ENCODE peak calls at places on chromosomes 13 and 19, in six cellular contexts. W, G, C, N, A and O are unnamed samples.

GRCh38 chr19:33441828-33442227 is 68.3 kb downstream of the CEBPG start:
- DNase-seq in W (no peak), G (no peak), C (no peak), N (no peak), A (no peak), O (no peak)

GRCh38 chr13:76886292-76887061 is at the start of gene KCTD12:
- DNase-seq in W (peak), G (peak), C (peak), N (peak), A (peak), O (peak)

GRCh38 chr19:12946092-12946845 is 607 bp downstream of the RAD23A start:
- DNase-seq in W (peak), G (peak), C (no peak), N (peak), A (peak), O (peak)

GRCh38 chr13:41621716-41622508 is 164.6 kb downstream of the RGCC start:
- DNase-seq in W (no peak), G (no peak), C (no peak), N (no peak), A (no peak), O (no peak)

GRCh38 chr13:75959861-75960481 is 323.8 kb downstream of the LMO7 start:
- DNase-seq in W (no peak), G (no peak), C (no peak), N (no peak), A (no peak), O (no peak)

GRCh38 chr19:12365372-12366162 is at the start of gene ZNF442:
- DNase-seq in W (peak), G (peak), C (peak), N (peak), A (peak), O (peak)

GRCh38 chr13:110640591-110641029 is 25.3 kb downstream of the NAXD start:
- DNase-seq in W (no peak), G (no peak), C (no peak), N (no peak), A (peak), O (no peak)

GRCh38 chr13:92270990-92271389 is 872.6 kb downstream of the GPC5 start:
- DNase-seq in W (no peak), G (no peak), C (no peak), N (no peak), A (no peak), O (no peak)

GRCh38 chr13:66114127-66114526 is 1116.0 kb downstream of the PCDH9 start:
- DNase-seq in W (no peak), G (no peak), C (no peak), N (no peak), A (no peak), O (no peak)

GRCh38 chr19:383922-384800 is 24.8 kb downstream of the C2CD4C start:
- DNase-seq in W (no peak), G (peak), C (no peak), N (peak), A (no peak), O (no peak)

GRCh38 chr19:12985049-12985776 is 10.1 kb upstream of the NFIX start:
- DNase-seq in W (no peak), G (no peak), C (no peak), N (no peak), A (peak), O (no peak)

GRCh38 chr19:48513289-48514122 is 1.9 kb upstream of the LMTK3 start:
- DNase-seq in W (no peak), G (peak), C (peak), N (peak), A (peak), O (peak)

GRCh38 chr13:111006508-111007031 is 91.7 kb upstream of the ANKRD10 start:
- DNase-seq in W (peak), G (no peak), C (no peak), N (no peak), A (peak), O (no peak)

GRCh38 chr19:47430041-47430802 is 10.9 kb upstream of the MEIS3 start:
- DNase-seq in W (no peak), G (no peak), C (no peak), N (no peak), A (no peak), O (no peak)

GRCh38 chr13:112911883-112912282 is 57.1 kb upstream of the MCF2L start:
- DNase-seq in W (no peak), G (no peak), C (no peak), N (no peak), A (no peak), O (no peak)

GRCh38 chr19:30911491-30911890 is 437.7 kb downstream of the TSHZ3 start:
- DNase-seq in W (no peak), G (no peak), C (no peak), N (no peak), A (no peak), O (no peak)

GRCh38 chr19:798415-799075 is 1.3 kb downstream of the PTBP1 start:
- DNase-seq in W (no peak), G (no peak), C (no peak), N (no peak), A (peak), O (no peak)

GRCh38 chr19:46716013-46716671 is 772 bp downstream of the PRKD2 start:
- DNase-seq in W (no peak), G (peak), C (no peak), N (peak), A (no peak), O (no peak)

GRCh38 chr13:112708560-112709240 is 18.9 kb downstream of the ATP11A start:
- DNase-seq in W (no peak), G (no peak), C (no peak), N (no peak), A (no peak), O (no peak)

GRCh38 chr13:60431108-60431700 is 34.2 kb downstream of the TDRD3 start:
- DNase-seq in W (peak), G (no peak), C (no peak), N (no peak), A (no peak), O (peak)

GRCh38 chr13:39056018-39056417 is 17.8 kb downstream of the NHLRC3 start:
- DNase-seq in W (no peak), G (no peak), C (no peak), N (no peak), A (no peak), O (no peak)

GRCh38 chr19:49657493-49658138 is 8.0 kb downstream of the IRF3 start:
- DNase-seq in W (no peak), G (no peak), C (no peak), N (no peak), A (no peak), O (no peak)

GRCh38 chr13:28467034-28467433 is 27.9 kb downstream of the FLT1 start:
- DNase-seq in W (no peak), G (no peak), C (no peak), N (no peak), A (no peak), O (no peak)

GRCh38 chr13:78595819-78596700 is 7.3 kb downstream of the POU4F1 start:
- DNase-seq in W (peak), G (peak), C (no peak), N (no peak), A (no peak), O (no peak)

GRCh38 chr19:16899566-16900075 is 10.8 kb downstream of the F2RL3 start:
- DNase-seq in W (no peak), G (peak), C (no peak), N (peak), A (no peak), O (no peak)

GRCh38 chr13:30026093-30026492 is 175.7 kb upstream of the UBL3 start:
- DNase-seq in W (no peak), G (no peak), C (no peak), N (no peak), A (no peak), O (no peak)